ENCODE peak calls at places on chromosomes 12 and 14, in nine cellular contexts. P is RWPE1, O is K562, B is caudate nucleus, E is LoVo, W is fibroblast of the aortic adventitia, J is type B pancreatic cell, U is Right ventricle myocardium superior, D is T-helper 1 cell. N is an unnamed sample.
A peak's percentile ranks its signal among the peaks of the same experiment; 100 is the strongest.

GRCh38 chr12:116442981-116443380 is 116.2 kb upstream of the MAP1LC3B2 start:
- DNase-seq in P (no peak), O (no peak), B (no peak), E (no peak), W (peak; percentile 14), J (no peak), U (no peak), D (no peak), N (no peak)

GRCh38 chr12:79326225-79326624 is 364.5 kb downstream of the PAWR start:
- DNase-seq in P (no peak), O (no peak), B (no peak), E (no peak), W (no peak), J (no peak), U (no peak), D (no peak), N (peak; percentile 76)

GRCh38 chr14:68820999-68821683 is 28.3 kb upstream of the ZFP36L1 start:
- DNase-seq in P (no peak), O (no peak), B (no peak), E (no peak), W (no peak), J (peak; percentile 69), U (no peak), D (no peak), N (no peak)

GRCh38 chr12:68267892-68268396 is 14.5 kb upstream of the IL22 start:
- DNase-seq in P (no peak), O (no peak), B (no peak), E (no peak), W (peak; percentile 96), J (no peak), U (no peak), D (no peak), N (no peak)

GRCh38 chr12:90653051-90653450 is 301.9 kb downstream of the CCER1 start:
- DNase-seq in P (no peak), O (no peak), B (no peak), E (no peak), W (peak; percentile 63), J (no peak), U (no peak), D (no peak), N (no peak)

GRCh38 chr12:119699199-119699765 is 31.3 kb downstream of the PRKAB1 start:
- DNase-seq in P (no peak), O (no peak), B (no peak), E (no peak), W (no peak), J (no peak), U (no peak), D (no peak), N (peak; percentile 19)

GRCh38 chr12:53939141-53940108 is 794 bp downstream of the HOXC13 start:
- DNase-seq in P (peak; percentile 74), O (no peak), B (no peak), E (no peak), W (peak; percentile 31), J (peak; percentile 66), U (no peak), D (no peak), N (peak; percentile 2)

GRCh38 chr12:92096346-92097136 is 49.1 kb downstream of the BTG1 start:
- DNase-seq in P (no peak), O (no peak), B (no peak), E (no peak), W (no peak), J (no peak), U (no peak), D (no peak), N (no peak)

GRCh38 chr12:29516431-29516875 is 19.0 kb upstream of the OVCH1 start:
- DNase-seq in P (no peak), O (no peak), B (no peak), E (no peak), W (peak; percentile 64), J (no peak), U (no peak), D (no peak), N (no peak)

GRCh38 chr12:79151956-79152355 is 287.4 kb downstream of the SYT1 start:
- DNase-seq in P (no peak), O (no peak), B (no peak), E (no peak), W (peak; percentile 56), J (no peak), U (no peak), D (no peak), N (no peak)

GRCh38 chr12:29314421-29314820 is 66.6 kb downstream of the ERGIC2 start:
- DNase-seq in P (no peak), O (no peak), B (no peak), E (no peak), W (no peak), J (no peak), U (peak; percentile 45), D (no peak), N (no peak)

GRCh38 chr12:26271889-26272492 is 76.6 kb downstream of the SSPN start:
- DNase-seq in P (peak; percentile 33), O (peak; percentile 52), B (no peak), E (peak; percentile 59), W (peak; percentile 93), J (no peak), U (peak; percentile 89), D (no peak), N (no peak)

GRCh38 chr12:93614917-93615596 is 42.6 kb downstream of the SOCS2 start:
- DNase-seq in P (no peak), O (no peak), B (no peak), E (no peak), W (peak; percentile 68), J (no peak), U (no peak), D (no peak), N (no peak)

GRCh38 chr12:45577844-45578399 is 151.6 kb upstream of the ARID2 start:
- DNase-seq in P (no peak), O (no peak), B (no peak), E (no peak), W (peak; percentile 46), J (no peak), U (no peak), D (no peak), N (peak; percentile 87)

GRCh38 chr12:64404470-64405446 is 566 bp downstream of the XPOT start:
- DNase-seq in P (peak; percentile 75), O (peak; percentile 89), B (no peak), E (peak; percentile 86), W (peak; percentile 95), J (no peak), U (peak; percentile 65), D (peak; percentile 16), N (peak; percentile 22)

GRCh38 chr12:57590892-57591566 is at the start of gene PIP4K2C:
- DNase-seq in P (peak; percentile 86), O (peak; percentile 92), B (no peak), E (peak; percentile 97), W (peak; percentile 34), J (peak; percentile 84), U (peak; percentile 89), D (peak; percentile 73), N (peak; percentile 53)

GRCh38 chr12:114967187-114967586 is 283.2 kb upstream of the TBX3 start:
- DNase-seq in P (no peak), O (no peak), B (no peak), E (no peak), W (no peak), J (no peak), U (no peak), D (no peak), N (no peak)

GRCh38 chr12:58919271-58920101 is 818 bp downstream of the LRIG3 start:
- DNase-seq in P (peak; percentile 48), O (no peak), B (no peak), E (peak; percentile 50), W (peak; percentile 67), J (peak; percentile 69), U (no peak), D (no peak), N (no peak)

GRCh38 chr12:77914089-77914488 is 83.4 kb downstream of the NAV3 start:
- DNase-seq in P (no peak), O (no peak), B (no peak), E (no peak), W (no peak), J (no peak), U (no peak), D (no peak), N (peak; percentile 82)

GRCh38 chr14:59534361-59534987 is 42.1 kb downstream of the CCDC175 start:
- DNase-seq in P (no peak), O (no peak), B (no peak), E (no peak), W (no peak), J (no peak), U (no peak), D (no peak), N (no peak)

GRCh38 chr12:99455350-99456037 is 192.1 kb upstream of the GARIN6 start:
- DNase-seq in P (no peak), O (no peak), B (no peak), E (peak; percentile 94), W (peak; percentile 0), J (no peak), U (no peak), D (no peak), N (no peak)

GRCh38 chr12:3869860-3870259 is 3.3 kb downstream of the PARP11 start:
- DNase-seq in P (no peak), O (no peak), B (no peak), E (no peak), W (no peak), J (no peak), U (no peak), D (no peak), N (no peak)

GRCh38 chr14:100504372-100505078 is 82.7 kb downstream of the BEGAIN start:
- DNase-seq in P (peak; percentile 17), O (no peak), B (no peak), E (no peak), W (peak; percentile 11), J (no peak), U (no peak), D (no peak), N (no peak)

GRCh38 chr12:127893875-127894635 is 372.9 kb upstream of the TMEM132C start:
- DNase-seq in P (no peak), O (peak; percentile 2), B (no peak), E (peak; percentile 17), W (peak; percentile 33), J (no peak), U (no peak), D (no peak), N (no peak)

GRCh38 chr14:30597496-30597895 is 24.6 kb upstream of the SCFD1 start:
- DNase-seq in P (no peak), O (peak; percentile 10), B (no peak), E (no peak), W (no peak), J (no peak), U (no peak), D (no peak), N (no peak)

GRCh38 chr14:35229495-35230089 is 62.6 kb upstream of the PSMA6 start:
- DNase-seq in P (peak; percentile 49), O (peak; percentile 3), B (no peak), E (peak; percentile 14), W (no peak), J (no peak), U (no peak), D (no peak), N (peak; percentile 35)

GRCh38 chr14:40981247-40981646 is 625.4 kb upstream of the LRFN5 start:
- DNase-seq in P (peak; percentile 25), O (no peak), B (no peak), E (no peak), W (no peak), J (no peak), U (no peak), D (no peak), N (no peak)